ENCODE peak calls at places on chromosomes 11 and 22, in seven cellular contexts. R is substantia nigra; Z is foreskin keratinocyte; K is CD8-positive, alpha-beta T cell; Y is tibial nerve; S is neuronal stem cell; F is cardiac muscle cell. B is an unnamed sample.

GRCh38 chr11:14270690-14271542 is 88.1 kb downstream of the RRAS2 start:
- DNase-seq in R (no peak), F (no peak), S (no peak), K (no peak), Z (no peak), Y (no peak), B (peak)

GRCh38 chr11:13440100-13440855 is 22.7 kb downstream of the BTBD10 start:
- DNase-seq in S (no peak), F (peak), R (peak), Z (peak), Y (no peak), K (no peak), B (no peak)

GRCh38 chr11:8209208-8209807 is 40.5 kb upstream of the RIC3 start:
- DNase-seq in S (no peak), Y (no peak), K (no peak), F (no peak), R (peak), Z (no peak), B (no peak)

GRCh38 chr11:41868606-41869005 is 409.2 kb upstream of the LRRC4C start:
- DNase-seq in F (no peak), K (no peak), Z (peak), Y (no peak), S (no peak), R (no peak), B (no peak)

GRCh38 chr22:19085233-19086043 is 36.8 kb downstream of the DGCR2 start:
- DNase-seq in F (no peak), R (no peak), S (no peak), Y (no peak), K (no peak), Z (no peak), B (peak)

GRCh38 chr11:72726266-72727220 is 25.7 kb downstream of the ARAP1 start:
- DNase-seq in R (no peak), Z (no peak), F (no peak), K (no peak), Y (no peak), S (no peak), B (no peak)

GRCh38 chr11:2555891-2556290 is 111.1 kb downstream of the KCNQ1 start:
- DNase-seq in Z (no peak), K (no peak), R (no peak), S (no peak), F (no peak), Y (peak), B (no peak)

GRCh38 chr11:5620606-5621521 is 3.9 kb upstream of the TRIM34 start:
- DNase-seq in R (no peak), S (no peak), Z (peak), Y (no peak), F (peak), K (no peak), B (no peak)

GRCh38 chr11:128840137-128840536 is 27.0 kb downstream of the KCNJ1 start:
- DNase-seq in S (no peak), R (no peak), K (no peak), Z (no peak), Y (no peak), F (no peak), B (no peak)

DNA sequence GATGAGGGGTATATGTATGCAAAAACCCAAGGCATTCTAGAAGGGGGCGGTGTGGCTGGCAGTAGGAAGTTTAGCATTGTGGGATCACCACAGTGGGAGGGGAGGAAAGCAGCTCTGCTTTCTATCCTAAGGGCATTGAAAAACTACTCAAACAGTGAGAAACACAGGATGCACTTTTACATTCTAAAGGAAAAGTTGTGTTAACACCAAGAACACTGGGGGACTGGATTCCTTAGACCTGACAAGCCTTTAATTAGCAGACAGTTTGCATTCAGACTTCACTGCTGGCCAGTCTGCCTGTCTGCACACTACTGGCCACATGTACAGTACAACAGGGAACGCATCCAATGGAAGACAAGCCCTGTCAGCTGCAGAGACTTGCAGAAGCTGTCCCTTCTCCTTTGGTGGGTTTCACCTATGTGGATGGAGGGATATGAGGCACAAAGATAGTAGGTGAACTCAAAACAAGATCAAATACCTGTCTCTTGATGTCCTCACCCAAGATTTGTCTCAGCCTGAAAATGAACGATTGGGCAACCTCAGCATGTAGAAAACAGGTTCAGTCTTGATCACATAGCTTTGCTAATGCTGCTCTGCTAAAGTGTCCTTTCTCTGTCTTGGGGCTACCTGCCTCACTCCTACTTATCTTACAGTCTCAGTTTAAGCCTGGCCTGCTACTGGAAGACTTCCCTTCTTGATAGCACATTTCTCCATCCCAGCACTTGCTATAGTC is 64.8 kb downstream of the TENM4 start:
- DNase-seq in R (no peak), Y (no peak), Z (peak), K (no peak), S (no peak), F (no peak), B (no peak)
- H3K27ac ChIP-seq in R (no peak), Y (no peak), Z (no peak), K (no peak), S (no peak), F (no peak), B (no peak)

GRCh38 chr11:63892233-63892632 is 24.7 kb downstream of the RCOR2 start:
- DNase-seq in F (peak), K (no peak), S (no peak), Y (no peak), Z (no peak), R (no peak), B (no peak)

GRCh38 chr11:63890368-63890767 is 26.6 kb downstream of the RCOR2 start:
- DNase-seq in F (no peak), S (no peak), Z (no peak), R (no peak), K (no peak), Y (no peak), B (no peak)

GRCh38 chr11:63887600-63887999 is 29.4 kb downstream of the RCOR2 start:
- DNase-seq in Z (no peak), K (no peak), Y (no peak), F (no peak), S (no peak), R (no peak), B (no peak)

GRCh38 chr11:63888170-63889086 is 28.5 kb downstream of the RCOR2 start:
- DNase-seq in Y (no peak), K (peak), S (no peak), R (no peak), F (peak), Z (peak), B (no peak)

DNA sequence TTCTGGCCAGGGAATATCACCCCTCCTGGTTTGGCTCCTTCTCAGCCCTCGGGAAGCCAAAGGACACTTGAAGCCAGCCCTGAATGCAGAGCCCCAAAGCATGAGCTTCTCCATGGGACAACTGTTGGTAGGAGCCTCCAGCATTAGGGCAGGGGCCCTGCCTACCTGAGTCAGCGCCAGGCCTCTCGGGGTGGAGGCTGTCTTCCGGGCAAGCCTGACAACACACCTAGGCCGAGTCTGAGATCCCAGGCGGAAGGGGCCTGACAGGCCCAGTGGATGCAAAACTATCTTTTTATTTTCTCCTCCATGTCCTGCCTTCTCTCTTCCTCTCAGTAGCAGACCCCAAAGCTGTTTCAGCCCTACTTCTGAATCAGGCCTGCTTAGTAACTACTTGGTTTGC is 27.6 kb downstream of the RCOR2 start:
- DNase-seq in Z (no peak), Y (no peak), S (no peak), F (no peak), K (no peak), R (no peak), B (no peak)
- H3K27ac ChIP-seq in Z (peak), Y (peak), S (no peak), F (peak), K (peak), R (no peak), B (no peak)

GRCh38 chr22:27239520-27239919 is 562.0 kb downstream of the MN1 start:
- DNase-seq in S (no peak), F (no peak), K (no peak), R (no peak), Z (no peak), Y (no peak), B (no peak)
- H3K27ac ChIP-seq in S (no peak), F (peak), K (no peak), R (no peak), Z (no peak), Y (no peak), B (no peak)

GRCh38 chr22:46295277-46295971 is 1.2 kb upstream of the GTSE1 start:
- DNase-seq in K (no peak), Y (no peak), F (no peak), Z (no peak), R (no peak), S (no peak), B (no peak)

GRCh38 chr22:46296257-46297150 is at the start of gene GTSE1:
- DNase-seq in K (peak), F (peak), Y (peak), R (peak), Z (peak), S (peak), B (peak)

GRCh38 chr22:46299101-46299500 is 2.4 kb downstream of the GTSE1 start:
- DNase-seq in R (no peak), S (no peak), F (no peak), K (no peak), Y (no peak), Z (no peak), B (no peak)

GRCh38 chr22:46294784-46295183 is 1.9 kb upstream of the GTSE1 start:
- DNase-seq in F (no peak), Z (no peak), K (no peak), R (no peak), Y (no peak), S (no peak), B (no peak)

DNA sequence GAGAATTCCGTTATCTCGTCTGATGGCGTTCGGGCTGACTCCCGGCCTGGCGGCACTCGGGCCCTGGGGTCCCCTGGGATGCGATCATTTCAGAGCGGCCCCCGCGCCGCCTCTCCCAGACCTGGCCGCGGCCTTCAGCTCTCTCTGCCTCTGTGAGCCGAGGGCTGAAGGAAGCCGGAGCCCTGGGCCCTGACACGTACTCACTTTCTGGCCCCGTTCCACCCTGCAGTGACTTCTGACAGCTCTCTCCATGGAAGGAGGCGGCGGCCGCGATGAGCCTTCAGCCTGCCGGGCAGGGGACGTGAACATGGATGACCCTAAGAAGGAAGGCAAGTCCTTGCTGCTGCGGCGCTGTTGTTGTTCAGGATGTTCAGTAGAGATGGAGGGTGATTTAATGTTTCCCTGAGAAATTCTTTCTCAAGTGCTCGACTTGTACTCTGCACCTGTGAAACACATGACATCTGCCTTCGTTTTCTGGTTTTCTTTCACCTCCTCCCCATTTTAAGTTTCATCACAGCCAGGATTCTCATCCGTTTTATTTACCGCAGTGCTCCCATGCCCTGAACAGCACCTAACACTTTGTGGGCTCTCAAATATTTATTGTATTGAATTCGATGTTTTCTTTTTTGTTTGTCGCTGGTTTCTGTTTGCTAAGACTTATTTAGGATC is 615 bp downstream of the GTSE1 start:
- DNase-seq in K (no peak), S (no peak), Y (no peak), F (peak), Z (no peak), R (no peak), B (no peak)
- H3K27ac ChIP-seq in K (no peak), S (peak), Y (peak), F (no peak), Z (peak), R (no peak), B (peak)

DNA sequence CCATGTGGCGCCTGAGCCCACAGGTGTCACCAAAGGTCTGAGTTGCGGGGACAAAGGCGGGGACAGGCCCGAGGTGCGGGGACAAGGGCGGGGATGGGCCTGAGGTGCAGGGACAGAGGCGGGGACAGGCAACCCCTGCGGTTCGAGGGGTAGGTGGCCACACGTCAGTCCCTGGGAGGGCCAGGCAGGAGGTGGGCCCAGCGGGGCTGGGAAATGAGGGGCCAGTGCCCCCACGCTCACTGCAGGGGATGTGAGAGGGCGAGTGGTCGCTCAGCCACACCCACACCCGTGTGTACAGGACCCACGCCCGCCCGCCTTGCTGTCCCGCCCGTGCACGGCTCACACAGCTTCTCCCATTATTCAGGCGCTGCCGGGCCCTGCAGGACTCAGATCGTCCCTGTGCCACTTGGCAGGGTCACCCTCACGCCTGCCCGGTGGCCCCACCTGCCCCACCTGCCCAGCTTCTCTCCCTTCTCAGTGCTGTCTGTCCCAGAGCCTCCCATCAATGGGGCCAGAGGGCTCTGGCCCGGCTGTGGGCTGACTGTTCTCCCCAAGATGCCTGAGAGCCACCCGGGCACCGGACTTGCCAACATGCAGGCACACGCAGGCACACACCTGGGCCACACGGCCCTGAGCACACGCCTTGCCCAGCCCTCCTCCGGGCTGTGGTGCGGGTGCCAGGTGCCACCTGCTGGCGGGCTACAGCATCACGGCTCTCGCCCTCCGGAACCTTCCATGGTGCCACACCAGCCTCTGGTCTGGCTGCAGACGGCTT is 14.2 kb upstream of the MUC6 start:
- DNase-seq in Y (peak), Z (peak), K (peak), S (peak), F (peak), R (peak), B (no peak)
- H3K27ac ChIP-seq in Y (no peak), Z (no peak), K (no peak), S (no peak), F (no peak), R (no peak), B (no peak)